ENCODE peak calls at places on chromosomes 16 and 17, in four cellular contexts. S is GM06990, O is A549, G is ovary. B is an unnamed sample.

GRCh38 chr17:29364691-29365090 is 25.5 kb upstream of the TAOK1 start:
- DNase-seq in S (no peak), O (no peak), G (no peak), B (no peak)

GRCh38 chr17:28689011-28689410 is 22.7 kb downstream of the PROCA1 start:
- DNase-seq in S (no peak), O (no peak), G (no peak), B (no peak)

GRCh38 chr17:58703887-58704286 is 11.5 kb downstream of the RAD51C start:
- DNase-seq in S (no peak), O (no peak), G (no peak), B (no peak)

GRCh38 chr17:66782866-66783265 is 52.1 kb upstream of the CACNG5 start:
- DNase-seq in S (no peak), O (no peak), G (no peak), B (no peak)

GRCh38 chr16:77288222-77288621 is 89.0 kb downstream of the SYCE1L start:
- DNase-seq in S (no peak), O (no peak), G (no peak), B (no peak)

GRCh38 chr17:11853321-11854151 is 143.7 kb downstream of the ZNF18 start:
- DNase-seq in S (no peak), O (no peak), G (no peak), B (no peak)

GRCh38 chr17:7130626-7131467 is 16.2 kb upstream of the ASGR2 start:
- DNase-seq in S (no peak), O (no peak), G (no peak), B (no peak)

GRCh38 chr17:2158011-2158410 is 103.1 kb downstream of the HIC1 start:
- DNase-seq in S (no peak), O (no peak), G (no peak), B (no peak)

GRCh38 chr17:8120520-8121443 is 2.5 kb upstream of the ALOXE3 start:
- DNase-seq in S (peak; percentile 86), O (peak; percentile 78), G (peak; percentile 74), B (peak; percentile 53)

GRCh38 chr17:40363480-40363838 is 1.1 kb downstream of the GJD3 start:
- DNase-seq in S (no peak), O (no peak), G (no peak), B (no peak)

GRCh38 chr16:6484931-6485330 is 847.7 kb upstream of the RBFOX1 start:
- DNase-seq in S (no peak), O (no peak), G (no peak), B (no peak)

GRCh38 chr17:61862975-61863800 is at the start of gene BRIP1:
- DNase-seq in S (peak; percentile 92), O (peak; percentile 98), G (peak; percentile 85), B (peak; percentile 70)

GRCh38 chr16:4090476-4090875 is 25.8 kb downstream of the ADCY9 start:
- DNase-seq in S (no peak), O (no peak), G (no peak), B (no peak)

GRCh38 chr17:2054262-2054739 is 602 bp upstream of the HIC1 start:
- DNase-seq in S (no peak), O (no peak), G (peak; percentile 72), B (peak; percentile 39)

GRCh38 chr16:4521971-4522623 is 16.5 kb downstream of the CDIP1 start:
- DNase-seq in S (no peak), O (no peak), G (peak; percentile 52), B (no peak)

GRCh38 chr17:76154292-76154691 is 13.2 kb upstream of the FOXJ1 start:
- DNase-seq in S (no peak), O (no peak), G (no peak), B (no peak)

GRCh38 chr17:76153202-76153601 is 12.2 kb upstream of the FOXJ1 start:
- DNase-seq in S (no peak), O (no peak), G (no peak), B (no peak)

GRCh38 chr17:76154935-76155845 is 14.1 kb upstream of the FOXJ1 start:
- DNase-seq in S (no peak), O (no peak), G (no peak), B (no peak)

GRCh38 chr17:76152580-76152979 is 11.5 kb upstream of the FOXJ1 start:
- DNase-seq in S (no peak), O (no peak), G (no peak), B (no peak)

DNA sequence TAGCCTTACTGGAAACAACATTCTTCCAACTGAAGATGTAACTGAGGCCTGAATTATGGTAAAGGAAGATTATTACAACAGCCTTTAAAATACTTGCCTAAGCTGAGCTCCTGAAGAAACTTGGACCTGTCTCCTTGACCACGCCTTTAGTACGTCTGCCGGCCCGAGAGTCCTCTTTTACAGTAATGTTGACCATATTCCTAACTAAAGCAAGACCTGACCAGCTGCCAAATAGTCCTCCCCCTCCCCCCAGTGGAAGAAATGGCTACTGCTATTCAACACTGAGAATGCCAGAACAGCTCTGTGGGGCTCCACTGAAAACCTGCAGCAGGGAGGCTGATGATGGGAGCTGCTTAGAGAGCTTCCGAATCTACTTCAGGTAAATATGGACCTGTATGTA is 12.6 kb upstream of the FOXJ1 start:
- DNase-seq in S (no peak), O (no peak), G (no peak), B (no peak)
- TF ChIP-seq CTCF in S (no peak), O (no peak), G (no peak), B (no peak)

DNA sequence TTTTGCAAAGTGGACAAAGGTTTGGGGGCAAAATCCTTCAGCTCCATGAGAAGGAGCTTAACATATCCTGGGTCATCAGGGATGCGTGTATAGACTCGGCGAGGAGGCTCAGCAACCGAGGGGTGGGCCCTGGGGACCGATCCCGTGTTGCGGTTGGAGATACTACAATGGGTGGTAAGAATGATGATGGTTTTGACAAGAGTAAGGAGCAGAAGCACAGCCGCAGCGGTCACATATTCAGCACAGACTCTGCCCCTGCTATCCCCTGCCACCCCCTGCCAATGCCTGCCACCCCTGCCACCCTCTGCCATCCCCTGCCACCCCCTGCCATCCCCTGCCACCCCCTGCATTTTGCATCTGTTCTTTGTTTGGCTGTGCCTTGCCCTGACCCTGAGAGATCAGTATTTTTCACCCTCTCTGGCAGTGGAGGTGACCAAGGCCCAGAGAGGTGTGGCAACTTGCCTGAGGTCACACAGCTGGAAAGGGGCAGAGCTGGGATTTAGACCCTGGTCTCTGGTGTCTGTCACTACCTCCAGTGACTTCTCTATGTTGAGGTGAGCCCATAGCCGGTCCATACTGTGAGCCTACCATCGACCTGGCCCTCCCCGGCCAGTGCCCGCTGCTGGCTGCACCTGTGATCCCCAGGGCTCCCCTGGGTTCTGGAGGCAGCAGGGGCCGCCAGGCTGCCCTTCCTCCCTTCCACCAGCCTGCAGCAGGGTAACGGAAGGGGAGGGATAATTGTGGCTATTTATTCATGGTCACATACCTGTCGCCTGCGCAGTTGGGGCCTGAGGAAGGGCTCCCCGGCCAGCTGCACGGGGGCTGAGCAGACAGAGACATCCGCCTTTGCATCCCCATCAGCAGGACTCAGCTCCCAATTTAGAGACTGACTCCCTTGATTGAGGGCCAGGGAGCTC is 74.9 kb upstream of the CBX4 start:
- DNase-seq in S (no peak), O (no peak), G (no peak), B (no peak)
- TF ChIP-seq CTCF in S (no peak), O (no peak), G (no peak), B (no peak)

DNA sequence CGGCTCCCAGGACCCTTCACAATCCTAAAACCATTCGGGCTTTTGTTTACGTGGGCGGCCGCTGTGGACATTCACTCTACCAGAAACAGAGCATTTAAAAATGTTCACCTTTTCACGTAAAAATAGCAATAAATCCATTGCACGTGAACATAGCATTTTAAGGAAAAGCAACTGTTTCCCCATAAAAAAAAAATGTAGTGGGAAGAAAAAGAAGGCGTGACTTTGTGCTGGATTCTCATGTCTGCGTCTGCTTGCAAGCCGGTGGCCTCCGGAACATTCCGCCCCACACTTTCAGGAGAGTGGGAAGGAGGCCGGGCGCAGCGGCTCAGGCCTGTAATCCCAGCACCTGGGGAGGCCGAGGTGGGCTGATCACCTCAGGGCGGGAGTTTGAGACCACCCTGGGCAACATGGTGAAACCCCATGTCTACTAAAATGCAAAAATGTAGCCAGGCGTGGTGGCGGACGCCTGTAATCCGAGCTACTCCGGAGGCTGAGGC is 13.4 kb upstream of the GNG13 start:
- DNase-seq in S (no peak), O (no peak), G (no peak), B (no peak)
- TF ChIP-seq CTCF in S (no peak), O (no peak), G (no peak), B (no peak)

DNA sequence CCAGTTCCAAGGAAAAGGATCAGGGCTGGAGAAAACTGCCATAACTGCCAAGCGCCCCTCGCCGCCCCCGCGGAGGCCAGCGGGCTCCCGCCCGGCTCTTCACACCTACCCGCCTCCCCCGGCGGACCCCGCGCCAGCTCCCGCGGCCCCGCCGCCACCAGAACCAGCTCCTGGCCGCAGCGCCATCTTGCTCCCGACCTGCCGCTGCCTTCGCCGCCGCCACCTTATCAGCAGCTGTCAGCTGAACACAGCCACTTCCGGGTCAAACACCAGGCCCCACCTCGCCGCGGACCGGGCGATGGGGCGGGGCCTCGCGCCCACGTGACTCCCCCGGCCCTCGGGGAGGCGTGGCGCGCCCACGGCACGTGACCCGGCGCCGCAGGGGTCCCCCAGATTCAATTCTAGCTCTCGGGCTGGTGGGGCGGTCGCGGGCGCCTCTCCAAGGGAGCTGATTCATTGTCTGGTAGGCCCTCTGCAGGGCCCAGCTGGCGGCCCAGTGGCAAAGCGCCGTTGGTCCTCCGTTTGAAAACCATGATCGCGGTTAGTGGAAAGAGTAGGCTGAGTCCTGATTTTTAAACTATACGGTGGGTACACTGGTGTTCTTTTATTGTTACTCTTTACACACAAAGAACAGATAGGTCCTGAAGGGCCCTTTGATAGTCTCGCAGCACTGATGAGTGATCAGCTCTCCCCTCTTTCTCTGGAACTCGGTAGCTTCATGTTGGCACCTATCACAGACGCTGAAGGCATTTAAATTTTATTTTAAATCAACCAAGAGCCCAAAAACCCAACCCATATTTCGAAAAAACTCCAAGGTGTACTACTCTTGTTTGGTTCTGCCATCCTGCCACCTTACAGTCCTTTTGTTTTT is at the start of gene SYNRG:
- DNase-seq in S (peak; percentile 98), O (peak; percentile 99), G (peak; percentile 98), B (peak; percentile 98)
- TF ChIP-seq CTCF in S (peak; percentile 56), O (peak; percentile 33), G (peak; percentile 32), B (no peak)

DNA sequence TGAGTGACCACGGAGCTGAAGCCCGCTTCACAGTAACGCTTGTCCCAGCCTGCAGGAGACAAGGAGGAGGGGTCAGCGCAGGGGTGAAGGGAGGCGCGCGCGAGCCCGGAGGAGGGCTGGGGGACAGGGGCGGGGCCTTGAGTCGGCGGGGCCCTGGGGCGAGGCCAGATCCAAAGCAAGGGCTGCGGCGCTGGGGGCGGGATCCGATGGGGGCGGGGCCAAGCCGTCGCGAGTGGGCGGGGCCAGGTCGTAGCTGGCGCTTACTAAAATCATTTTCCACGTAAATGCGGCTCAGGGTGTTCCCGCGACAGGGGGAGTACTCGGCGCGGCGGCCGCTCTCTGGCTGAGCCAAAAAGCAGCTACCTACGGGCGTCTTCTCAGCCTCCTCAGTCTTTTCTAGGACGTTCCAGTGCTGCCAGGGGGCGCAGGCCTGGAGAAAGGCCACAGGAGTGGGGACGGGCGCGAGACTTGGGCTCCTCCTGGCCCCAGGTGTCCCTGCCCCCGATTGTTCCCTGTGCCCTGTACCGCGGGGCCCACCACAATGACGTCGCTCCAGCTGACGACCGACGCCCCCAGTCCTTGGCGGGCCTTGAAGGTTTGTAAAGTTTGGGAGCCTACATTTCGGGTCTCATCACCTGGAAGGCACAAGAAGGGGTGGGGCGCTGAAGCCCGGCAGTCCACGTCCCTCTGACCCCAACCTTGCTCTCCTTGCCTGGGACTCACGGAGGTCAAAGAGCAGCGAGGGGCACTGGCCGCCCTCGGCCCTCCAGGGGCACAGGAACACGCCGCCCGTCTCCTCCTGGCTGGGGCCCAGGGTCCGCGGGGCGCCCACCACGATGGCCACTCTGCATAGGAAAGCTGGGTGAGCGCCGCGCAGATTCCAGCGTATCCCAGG is 3.9 kb downstream of the ITGA2B start:
- DNase-seq in S (peak; percentile 87), O (peak; percentile 86), G (peak; percentile 92), B (peak; percentile 67)
- TF ChIP-seq CTCF in S (peak; percentile 31), O (peak; percentile 31), G (peak; percentile 10), B (no peak)